ENCODE peak calls at places on chromosomes 13 and 19, in five cellular contexts. F is heart left ventricle; H is HT1080; K is activated CD4-positive, alpha-beta T cell treated with anti-CD3 and anti-CD28 coated beads for 4 hours; O is stimulated activated CD4-positive, alpha-beta T cell treated with anti-CD3 and anti-CD28 coated beads, Interleukin-1b, Interleukin-23, amount 100 ng/mL, for 24 hours. U is an unnamed sample.

GRCh38 chr19:10044390-10044789 is 31.1 kb downstream of the RDH8 start:
- DNase-seq in F (no peak), H (peak), K (no peak), O (no peak), U (no peak)

GRCh38 chr13:41054212-41054877 is 7.0 kb upstream of the WBP4 start:
- DNase-seq in F (no peak), H (peak), K (peak), O (peak), U (peak)

GRCh38 chr13:48942131-48942530 is 33.6 kb upstream of the FNDC3A start:
- DNase-seq in F (no peak), H (peak), K (no peak), O (no peak), U (no peak)

GRCh38 chr13:73464758-73465628 is 406.2 kb downstream of the KLF5 start:
- DNase-seq in F (no peak), H (no peak), K (no peak), O (no peak), U (no peak)

GRCh38 chr19:7806234-7806633 is 23.8 kb upstream of the EVI5L start:
- DNase-seq in F (no peak), H (no peak), K (no peak), O (no peak), U (no peak)

GRCh38 chr13:98549006-98549727 is 27.7 kb downstream of the STK24 start:
- DNase-seq in F (no peak), H (peak), K (no peak), O (no peak), U (no peak)

GRCh38 chr19:39471756-39472536 is 8.7 kb upstream of the TIMM50 start:
- DNase-seq in F (no peak), H (no peak), K (no peak), O (no peak), U (no peak)

GRCh38 chr13:63435668-63436275 is 2020.1 kb upstream of the PCDH20 start:
- DNase-seq in F (no peak), H (peak), K (no peak), O (no peak), U (no peak)

GRCh38 chr13:77994166-77994565 is 75.5 kb upstream of the EDNRB start:
- DNase-seq in F (no peak), H (no peak), K (no peak), O (no peak), U (no peak)

GRCh38 chr13:21698975-21699679 is 28.3 kb downstream of the FGF9 start:
- DNase-seq in F (no peak), H (no peak), K (no peak), O (no peak), U (no peak)

GRCh38 chr13:72853000-72853399 is 71.1 kb downstream of the PIBF1 start:
- DNase-seq in F (no peak), H (no peak), K (no peak), O (no peak), U (no peak)

GRCh38 chr13:90105276-90105675 is 1242.2 kb upstream of the MIR17HG start:
- DNase-seq in F (no peak), H (peak), K (no peak), O (no peak), U (no peak)

GRCh38 chr13:66528139-66528538 is 702.0 kb downstream of the PCDH9 start:
- DNase-seq in F (no peak), H (no peak), K (no peak), O (no peak), U (no peak)

GRCh38 chr19:2775556-2776430 is 7.3 kb downstream of the SGTA start:
- DNase-seq in F (peak), H (no peak), K (peak), O (peak), U (peak)

GRCh38 chr13:37747071-37747612 is 122.4 kb downstream of the TRPC4 start:
- DNase-seq in F (no peak), H (peak), K (no peak), O (no peak), U (no peak)

GRCh38 chr19:13044160-13044853 is 49.0 kb downstream of the NFIX start:
- DNase-seq in F (no peak), H (peak), K (peak), O (no peak), U (no peak)

GRCh38 chr19:2491130-2491801 is 15.3 kb downstream of the GADD45B start:
- DNase-seq in F (no peak), H (peak), K (no peak), O (no peak), U (no peak)

GRCh38 chr13:95378603-95379002 is 77.4 kb upstream of the ABCC4 start:
- DNase-seq in F (peak), H (no peak), K (no peak), O (no peak), U (no peak)

GRCh38 chr13:37023871-37024270 is 23.3 kb downstream of the EXOSC8 start:
- DNase-seq in F (no peak), H (peak), K (no peak), O (no peak), U (no peak)

GRCh38 chr19:18160441-18160791 is 7.5 kb downstream of the PIK3R2 start:
- DNase-seq in F (no peak), H (no peak), K (no peak), O (no peak), U (no peak)

GRCh38 chr19:38021356-38021755 is 114.3 kb downstream of the SIPA1L3 start:
- DNase-seq in F (no peak), H (peak), K (no peak), O (no peak), U (no peak)

GRCh38 chr13:92827503-92827902 is 399.1 kb upstream of the GPC6 start:
- DNase-seq in F (no peak), H (no peak), K (no peak), O (no peak), U (no peak)

GRCh38 chr13:65562305-65562704 is 1667.8 kb downstream of the PCDH9 start:
- DNase-seq in F (no peak), H (no peak), K (no peak), O (no peak), U (no peak)

GRCh38 chr19:40771101-40771539 is 4.2 kb upstream of the MIA start:
- DNase-seq in F (no peak), H (peak), K (no peak), O (no peak), U (no peak)

GRCh38 chr19:7159105-7159933 is 89.8 kb downstream of the ZNF557 start:
- DNase-seq in F (peak), H (peak), K (no peak), O (no peak), U (no peak)

GRCh38 chr13:76965759-76966421 is 17.6 kb downstream of the ACOD1 start:
- DNase-seq in F (peak), H (peak), K (no peak), O (no peak), U (peak)

GRCh38 chr19:37304190-37304883 is 66.6 kb upstream of the ZNF527 start:
- DNase-seq in F (peak), H (no peak), K (no peak), O (no peak), U (no peak)

U was measured in Ammon's horn.